ENCODE peak calls at places on chromosome 7, in six cellular contexts. D, K, S, Q, T and U are unnamed samples.
A peak's percentile ranks its signal among the peaks of the same experiment; 100 is the strongest.

GRCh38 chr7:74284781-74285259 is 4.4 kb upstream of the CLIP2 start:
- DNase-seq in D (peak; percentile 86), K (peak; percentile 87), S (peak; percentile 88), Q (peak; percentile 82), T (no peak), U (peak; percentile 99)

GRCh38 chr7:155796381-155797261 is 15.6 kb downstream of the SHH start:
- DNase-seq in D (peak; percentile 84), K (peak; percentile 73), S (no peak), Q (peak; percentile 68), T (no peak), U (peak; percentile 39)

GRCh38 chr7:114988755-114989154 is 66.9 kb downstream of the MDFIC start:
- DNase-seq in D (no peak), K (peak; percentile 15), S (no peak), Q (no peak), T (no peak), U (no peak)

GRCh38 chr7:7570584-7570983 is 3.9 kb downstream of the MIOS start:
- DNase-seq in D (no peak), K (no peak), S (no peak), Q (no peak), T (no peak), U (peak; percentile 15)

GRCh38 chr7:47967123-47967522 is 12.3 kb downstream of the HUS1 start:
- DNase-seq in D (no peak), K (no peak), S (no peak), Q (no peak), T (no peak), U (no peak)

GRCh38 chr7:74625446-74625845 is 32.1 kb upstream of the GTF2I start:
- DNase-seq in D (no peak), K (no peak), S (no peak), Q (peak; percentile 65), T (no peak), U (peak; percentile 33)

GRCh38 chr7:103932389-103932788 is 57.1 kb downstream of the RELN start:
- DNase-seq in D (no peak), K (no peak), S (no peak), Q (no peak), T (no peak), U (no peak)

GRCh38 chr7:151757274-151757673 is 119.6 kb downstream of the PRKAG2 start:
- DNase-seq in D (no peak), K (no peak), S (no peak), Q (no peak), T (no peak), U (no peak)

GRCh38 chr7:73512018-73512780 is 9.9 kb downstream of the BAZ1B start:
- DNase-seq in D (no peak), K (no peak), S (no peak), Q (no peak), T (no peak), U (no peak)

GRCh38 chr7:26265061-26265460 is 26.6 kb upstream of the SNX10 start:
- DNase-seq in D (no peak), K (no peak), S (no peak), Q (no peak), T (no peak), U (no peak)

GRCh38 chr7:151503902-151504714 is 15.6 kb downstream of the RHEB start:
- DNase-seq in D (no peak), K (no peak), S (peak; percentile 71), Q (peak; percentile 44), T (no peak), U (no peak)

GRCh38 chr7:12623885-12624498 is 53.5 kb downstream of the SCIN start:
- DNase-seq in D (no peak), K (no peak), S (no peak), Q (peak; percentile 24), T (no peak), U (peak; percentile 41)

GRCh38 chr7:1717095-1717483 is 47.0 kb downstream of the ELFN1 start:
- DNase-seq in D (no peak), K (no peak), S (no peak), Q (no peak), T (no peak), U (no peak)

GRCh38 chr7:102284891-102285540 is 1.7 kb upstream of the SH2B2 start:
- DNase-seq in D (no peak), K (peak; percentile 55), S (no peak), Q (no peak), T (no peak), U (no peak)

GRCh38 chr7:152052772-152053171 is 27.3 kb downstream of the GALNT11 start:
- DNase-seq in D (no peak), K (no peak), S (no peak), Q (no peak), T (no peak), U (no peak)

GRCh38 chr7:1041471-1042160 is 2.7 kb upstream of the GPR146 start:
- DNase-seq in D (no peak), K (no peak), S (no peak), Q (no peak), T (no peak), U (no peak)

GRCh38 chr7:129163875-129164544 is 19.5 kb downstream of the TSPAN33 start:
- DNase-seq in D (no peak), K (no peak), S (no peak), Q (peak; percentile 76), T (no peak), U (peak; percentile 29)

GRCh38 chr7:44853391-44853790 is 5.5 kb upstream of the H2AZ2 start:
- DNase-seq in D (no peak), K (no peak), S (no peak), Q (no peak), T (no peak), U (peak; percentile 9)

GRCh38 chr7:30157217-30157616 is 22.4 kb downstream of the MTURN start:
- DNase-seq in D (no peak), K (no peak), S (no peak), Q (no peak), T (no peak), U (no peak)

GRCh38 chr7:18305866-18306265 is 189.7 kb upstream of the HDAC9 start:
- DNase-seq in D (no peak), K (no peak), S (no peak), Q (no peak), T (no peak), U (no peak)

GRCh38 chr7:353746-354325 is 63.9 kb downstream of the FOXL3 start:
- DNase-seq in D (no peak), K (no peak), S (no peak), Q (no peak), T (no peak), U (no peak)

GRCh38 chr7:141754939-141755338 is 9.0 kb upstream of the TAS2R3 start:
- DNase-seq in D (no peak), K (no peak), S (no peak), Q (peak; percentile 11), T (no peak), U (peak; percentile 19)

GRCh38 chr7:32957326-32958045 is at the start of gene FKBP9:
- DNase-seq in D (peak; percentile 93), K (peak; percentile 94), S (no peak), Q (peak; percentile 94), T (no peak), U (peak; percentile 94)

GRCh38 chr7:140008755-140009610 is 53.8 kb downstream of the PARP12 start:
- DNase-seq in D (no peak), K (no peak), S (no peak), Q (no peak), T (no peak), U (no peak)

GRCh38 chr7:1512781-1513656 is 8.8 kb upstream of the INTS1 start:
- DNase-seq in D (no peak), K (no peak), S (peak; percentile 82), Q (no peak), T (no peak), U (no peak)

GRCh38 chr7:144834516-144835165 is 1.2 kb downstream of the TPK1 start:
- DNase-seq in D (no peak), K (peak; percentile 36), S (peak; percentile 51), Q (peak; percentile 17), T (no peak), U (peak; percentile 66)

GRCh38 chr7:101859411-101860106 is 42.1 kb downstream of the CUX1 start:
- DNase-seq in D (no peak), K (no peak), S (peak; percentile 12), Q (no peak), T (no peak), U (no peak)

GRCh38 chr7:71132521-71133231 is 732 bp downstream of the GALNT17 start:
- DNase-seq in D (no peak), K (no peak), S (no peak), Q (peak; percentile 31), T (no peak), U (no peak)

GRCh38 chr7:107152011-107152410 is 16.8 kb upstream of the HBP1 start:
- DNase-seq in D (no peak), K (no peak), S (no peak), Q (peak; percentile 20), T (no peak), U (no peak)

GRCh38 chr7:47581821-47582747 is at the start of gene TNS3:
- DNase-seq in D (peak; percentile 82), K (peak; percentile 69), S (no peak), Q (peak; percentile 85), T (no peak), U (peak; percentile 57)

GRCh38 chr7:1748076-1748750 is 78.1 kb downstream of the ELFN1 start:
- DNase-seq in D (no peak), K (no peak), S (no peak), Q (no peak), T (no peak), U (no peak)

DNA sequence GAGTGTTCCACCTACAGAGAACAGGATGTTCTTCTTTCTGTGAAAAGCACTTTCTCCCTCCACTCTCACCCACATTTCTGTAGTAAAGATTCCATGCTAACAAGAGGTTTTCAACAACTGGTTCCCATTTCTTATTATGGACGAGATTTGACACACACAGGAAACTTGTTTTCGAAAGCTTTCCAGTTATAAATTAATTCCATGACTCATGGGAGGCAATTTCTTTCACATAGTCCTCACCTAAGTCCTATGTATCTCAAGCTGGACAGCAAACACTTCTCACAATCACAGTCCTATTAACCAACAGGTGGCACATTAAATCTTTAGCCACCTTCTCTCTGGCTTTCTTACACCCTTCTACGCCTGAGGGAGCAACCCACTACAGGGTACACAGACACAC is 24.5 kb downstream of the RAPGEF5 start:
- DNase-seq in D (no peak), K (no peak), S (no peak), Q (no peak), T (no peak), U (peak; percentile 77)
- H3K27ac ChIP-seq in D (peak overlapping the region; percentile 84), K (peak overlapping the region; percentile 69), S (no peak overlapping the region), Q (peak overlapping the region; percentile 15), T (peak overlapping the region; percentile 27), U (peak overlapping the region; percentile 64)

GRCh38 chr7:50303894-50304157 is 690 bp upstream of the IKZF1 start:
- DNase-seq in D (no peak), K (no peak), S (no peak), Q (peak; percentile 31), T (no peak), U (no peak)
- H3K27ac ChIP-seq in D (peak overlapping the region; percentile 89), K (peak overlapping the region; percentile 71), S (peak overlapping the region; percentile 87), Q (no peak overlapping the region), T (no peak overlapping the region), U (peak overlapping the region; percentile 88)

DNA sequence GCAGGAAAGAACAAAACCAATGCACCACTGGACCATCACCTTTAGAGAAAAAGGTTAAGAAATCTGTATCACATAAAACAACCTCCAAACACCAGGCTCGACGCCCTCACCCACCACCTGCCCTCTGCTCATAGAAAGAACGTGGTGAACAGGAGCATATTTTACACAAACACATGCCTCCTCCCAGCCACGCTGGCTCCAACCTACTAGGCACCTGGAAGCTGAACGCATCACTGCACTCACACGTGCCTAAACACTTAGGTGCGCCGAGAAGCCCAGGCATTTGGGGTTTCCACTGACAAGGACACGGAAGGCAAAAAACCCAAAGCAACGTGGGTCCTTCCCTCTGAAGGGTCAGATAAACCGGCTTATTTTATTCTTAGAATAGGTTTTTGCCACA is 56.0 kb downstream of the PTPRN2 start:
- DNase-seq in D (peak; percentile 44), K (no peak), S (no peak), Q (no peak), T (no peak), U (no peak)
- H3K27ac ChIP-seq in D (no peak overlapping the region), K (no peak overlapping the region), S (no peak overlapping the region), Q (no peak overlapping the region), T (no peak overlapping the region), U (no peak overlapping the region)

GRCh38 chr7:105874055-105874454 is 2.3 kb downstream of the ATXN7L1 start:
- DNase-seq in D (no peak), K (no peak), S (no peak), Q (no peak), T (no peak), U (no peak)
- H3K27ac ChIP-seq in D (no peak overlapping the region), K (no peak overlapping the region), S (no peak overlapping the region), Q (no peak overlapping the region), T (no peak overlapping the region), U (no peak overlapping the region)